ENCODE peak calls at places on chromosomes 11 and 22, in ten cellular contexts. H, F, G, V, S, K, D, O, I and U are unnamed samples.

GRCh38 chr11:131748146-131749050 is 378.0 kb downstream of the NTM start:
- DNase-seq in H (peak), F (peak), G (peak), V (peak), S (peak), K (peak), D (peak), O (no peak), I (peak), U (peak)

GRCh38 chr22:28899199-28899853 is 16.0 kb downstream of the ZNRF3 start:
- DNase-seq in H (peak), F (no peak), G (no peak), V (no peak), S (no peak), K (no peak), D (no peak), O (no peak), I (no peak), U (peak)

GRCh38 chr11:75374646-75375045 is 23.2 kb upstream of the ARRB1 start:
- DNase-seq in H (no peak), F (no peak), G (no peak), V (no peak), S (no peak), K (no peak), D (no peak), O (no peak), I (no peak), U (no peak)

GRCh38 chr22:39299829-39300178 is 19.6 kb downstream of the RPL3 start:
- DNase-seq in H (no peak), F (no peak), G (no peak), V (no peak), S (no peak), K (no peak), D (no peak), O (peak), I (no peak), U (peak)

GRCh38 chr11:75465701-75466531 is 32.9 kb upstream of the KLHL35 start:
- DNase-seq in H (peak), F (no peak), G (peak), V (no peak), S (no peak), K (no peak), D (no peak), O (no peak), I (no peak), U (no peak)

GRCh38 chr22:27270818-27271510 is 530.6 kb downstream of the MN1 start:
- DNase-seq in H (no peak), F (no peak), G (no peak), V (no peak), S (no peak), K (no peak), D (no peak), O (no peak), I (no peak), U (no peak)

GRCh38 chr11:3905080-3905953 is 49.9 kb downstream of the STIM1 start:
- DNase-seq in H (peak), F (peak), G (no peak), V (no peak), S (peak), K (no peak), D (no peak), O (peak), I (peak), U (peak)

GRCh38 chr22:35894464-35894878 is 134.2 kb downstream of the RBFOX2 start:
- DNase-seq in H (no peak), F (no peak), G (no peak), V (no peak), S (peak), K (no peak), D (peak), O (no peak), I (no peak), U (no peak)

GRCh38 chr11:46100670-46101069 is 20.6 kb downstream of the PHF21A start:
- DNase-seq in H (no peak), F (no peak), G (no peak), V (no peak), S (no peak), K (no peak), D (no peak), O (no peak), I (no peak), U (no peak)

GRCh38 chr11:58637367-58637766 is 14.9 kb downstream of the CNTF start:
- DNase-seq in H (no peak), F (no peak), G (no peak), V (no peak), S (no peak), K (no peak), D (no peak), O (no peak), I (no peak), U (no peak)

GRCh38 chr22:17576475-17576874 is 13.2 kb downstream of the SLC25A18 start:
- DNase-seq in H (peak), F (no peak), G (no peak), V (peak), S (no peak), K (no peak), D (no peak), O (peak), I (peak), U (peak)

GRCh38 chr11:106421673-106422292 is 344.3 kb downstream of the AASDHPPT start:
- DNase-seq in H (no peak), F (no peak), G (no peak), V (no peak), S (no peak), K (no peak), D (no peak), O (no peak), I (no peak), U (no peak)

GRCh38 chr22:37427128-37427710 is at the start of gene ELFN2:
- DNase-seq in H (peak), F (peak), G (peak), V (no peak), S (no peak), K (no peak), D (no peak), O (peak), I (no peak), U (no peak)

GRCh38 chr11:133966924-133967598 is 10.3 kb upstream of the IGSF9B start:
- DNase-seq in H (peak), F (peak), G (peak), V (no peak), S (no peak), K (no peak), D (peak), O (no peak), I (no peak), U (no peak)

GRCh38 chr11:1157645-1158591 is at the start of gene MUC5AC:
- DNase-seq in H (no peak), F (no peak), G (no peak), V (no peak), S (no peak), K (no peak), D (no peak), O (no peak), I (no peak), U (no peak)